ENCODE peak calls at places on chromosomes 7 and 10, in four cellular contexts. C, K, H and Y are unnamed samples.

GRCh38 chr7:100642534-100642907 is 1.2 kb upstream of the TFR2 start:
- DNase-seq in C (no peak), K (no peak), H (peak; percentile 32), Y (no peak)

GRCh38 chr10:8054498-8055407 is at the start of gene GATA3:
- DNase-seq in C (peak; percentile 66), K (peak; percentile 86), H (no peak), Y (peak; percentile 51)

GRCh38 chr10:88565072-88565471 is 18.0 kb downstream of the RNLS start:
- DNase-seq in C (no peak), K (peak; percentile 15), H (no peak), Y (no peak)

GRCh38 chr10:104031631-104032030 is 54.0 kb downstream of the COL17A1 start:
- DNase-seq in C (no peak), K (no peak), H (no peak), Y (no peak)

GRCh38 chr10:132306341-132306685 is 1.4 kb downstream of the STK32C start:
- DNase-seq in C (peak; percentile 8), K (no peak), H (no peak), Y (no peak)

GRCh38 chr7:48213226-48213625 is 42.0 kb downstream of the ABCA13 start:
- DNase-seq in C (no peak), K (no peak), H (no peak), Y (no peak)

GRCh38 chr7:92988051-92988450 is 129.7 kb downstream of the SAMD9 start:
- DNase-seq in C (no peak), K (peak; percentile 51), H (no peak), Y (no peak)

GRCh38 chr10:1939016-1939415 is 201.7 kb upstream of the ADARB2 start:
- DNase-seq in C (no peak), K (no peak), H (no peak), Y (no peak)

GRCh38 chr10:106440355-106440754 is 724.2 kb downstream of the SORCS1 start:
- DNase-seq in C (no peak), K (no peak), H (no peak), Y (no peak)

GRCh38 chr10:120824864-120825263 is 26.3 kb upstream of the WDR11 start:
- DNase-seq in C (no peak), K (peak; percentile 58), H (peak; percentile 65), Y (no peak)

GRCh38 chr10:95242581-95243317 is 48.1 kb downstream of the PDLIM1 start:
- DNase-seq in C (no peak), K (peak; percentile 65), H (peak; percentile 43), Y (no peak)

GRCh38 chr10:28769147-28769604 is 91.9 kb downstream of the BAMBI start:
- DNase-seq in C (no peak), K (no peak), H (no peak), Y (peak; percentile 61)

GRCh38 chr7:84446991-84447480 is 252.4 kb upstream of the SEMA3A start:
- DNase-seq in C (no peak), K (no peak), H (no peak), Y (no peak)

GRCh38 chr10:123972481-123973401 is 81.1 kb upstream of the CPXM2 start:
- DNase-seq in C (no peak), K (no peak), H (no peak), Y (no peak)

GRCh38 chr7:19448091-19448490 is 260.7 kb downstream of the POLR1F start:
- DNase-seq in C (no peak), K (no peak), H (no peak), Y (no peak)

GRCh38 chr10:59677253-59677831 is 32.3 kb downstream of the SLC16A9 start:
- DNase-seq in C (no peak), K (no peak), H (no peak), Y (no peak)

GRCh38 chr7:45178241-45179225 is 20.9 kb downstream of the RAMP3 start:
- DNase-seq in C (peak; percentile 6), K (no peak), H (peak; percentile 43), Y (no peak)
- TF ChIP-seq CTCF in C (no peak), K (no peak), H (peak; percentile 44), Y (no peak)

GRCh38 chr7:52088008-52088787 is 771.6 kb upstream of the COBL start:
- DNase-seq in C (no peak), K (peak; percentile 46), H (no peak), Y (no peak)
- H3K4me3 ChIP-seq in C (peak overlapping the region; percentile 23), K (no peak overlapping the region), H (no peak overlapping the region), Y (peak overlapping the region; percentile 27)

GRCh38 chr7:155428171-155428834 is 29.6 kb upstream of the EN2 start:
- DNase-seq in C (no peak), K (no peak), H (no peak), Y (no peak)
- H3K27me3 ChIP-seq in C (peaks cover 42% of the 10 kb centered on the region), K (peaks cover 50% of the 10 kb centered on the region), H (peaks cover 50% of the 10 kb centered on the region), Y (peaks cover 5% of the 10 kb centered on the region)

DNA sequence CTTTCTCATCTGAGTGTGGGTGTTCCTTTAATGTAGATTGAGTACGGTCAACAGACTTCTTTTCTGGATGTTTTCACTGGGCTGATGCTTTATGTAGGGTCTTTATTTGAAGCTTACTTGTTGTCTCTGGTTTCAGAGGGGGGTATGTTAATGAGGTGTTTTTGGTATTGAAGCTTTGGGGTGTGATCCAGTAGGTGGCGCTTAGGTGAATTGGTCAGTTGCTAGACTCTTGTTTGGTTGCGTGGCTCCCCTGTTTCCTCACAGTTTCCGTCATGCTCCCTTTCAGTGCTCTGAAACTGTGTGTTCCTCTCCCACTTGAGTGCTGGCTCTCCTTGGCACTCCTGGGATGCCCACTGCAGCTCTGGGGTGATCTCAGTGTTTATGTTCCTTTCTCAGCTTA is 80.8 kb downstream of the FANK1 start:
- DNase-seq in C (no peak), K (no peak), H (no peak), Y (no peak)
- TF ChIP-seq CTCF in C (no peak), K (no peak), H (peak; percentile 57), Y (no peak)